ENCODE peak calls at places on chromosomes 7 and 10, in four cellular contexts. One of them, this sample, is unnamed.
A peak's percentile ranks its signal among the peaks of the same experiment; 100 is the strongest.

GRCh38 chr7:11182736-11183135 is 209.1 kb downstream of the PHF14 start:
- DNase-seq in GM23338: no peak
- DNase-seq in transverse colon: no peak
- DNase-seq in GM12892: no peak
- DNase-seq in this sample: no peak

GRCh38 chr10:78470267-78471103 is 436.8 kb downstream of the RPS24 start:
- DNase-seq in GM23338: no peak
- DNase-seq in transverse colon: no peak
- DNase-seq in GM12892: no peak
- DNase-seq in this sample: no peak

GRCh38 chr10:123149568-123150228 is 1.8 kb downstream of the HMX2 start:
- DNase-seq in GM23338: peak; percentile 56
- DNase-seq in transverse colon: no peak
- DNase-seq in GM12892: no peak
- DNase-seq in this sample: peak; percentile 90

GRCh38 chr10:73042130-73042529 is 54.5 kb downstream of the P4HA1 start:
- DNase-seq in GM23338: no peak
- DNase-seq in transverse colon: no peak
- DNase-seq in GM12892: no peak
- DNase-seq in this sample: no peak

GRCh38 chr7:108299251-108300014 is 156.8 kb downstream of the NRCAM start:
- DNase-seq in GM23338: no peak
- DNase-seq in transverse colon: no peak
- DNase-seq in GM12892: no peak
- DNase-seq in this sample: no peak

GRCh38 chr7:48035967-48036478 is 680 bp downstream of the C7orf57 start:
- DNase-seq in GM23338: peak; percentile 50
- DNase-seq in transverse colon: peak; percentile 23
- DNase-seq in GM12892: no peak
- DNase-seq in this sample: peak; percentile 24

GRCh38 chr7:126856691-126857291 is 395.9 kb downstream of the GRM8 start:
- DNase-seq in GM23338: peak; percentile 81
- DNase-seq in transverse colon: no peak
- DNase-seq in GM12892: no peak
- DNase-seq in this sample: no peak

GRCh38 chr10:21813944-21814343 is 189.6 kb downstream of the DNAJC1 start:
- DNase-seq in GM23338: no peak
- DNase-seq in transverse colon: no peak
- DNase-seq in GM12892: no peak
- DNase-seq in this sample: no peak

GRCh38 chr10:6275022-6275997 is 72.6 kb downstream of the PFKFB3 start:
- DNase-seq in GM23338: peak; percentile 56
- DNase-seq in transverse colon: peak; percentile 80
- DNase-seq in GM12892: peak; percentile 17
- DNase-seq in this sample: peak; percentile 87
- TF ChIP-seq POLR2AphosphoS5 in GM23338: no peak
- TF ChIP-seq POLR2AphosphoS5 in transverse colon: peak; percentile 46
- TF ChIP-seq POLR2AphosphoS5 in GM12892: peak; percentile 62
- TF ChIP-seq POLR2AphosphoS5 in this sample: peak; percentile 98

GRCh38 chr7:95908499-95908898 is 136.1 kb downstream of the DYNC1I1 start:
- DNase-seq in GM23338: no peak
- DNase-seq in transverse colon: no peak
- DNase-seq in GM12892: no peak
- DNase-seq in this sample: no peak
- TF ChIP-seq POLR2AphosphoS5 in GM23338: no peak
- TF ChIP-seq POLR2AphosphoS5 in transverse colon: no peak
- TF ChIP-seq POLR2AphosphoS5 in GM12892: no peak
- TF ChIP-seq POLR2AphosphoS5 in this sample: no peak

GRCh38 chr10:34058922-34059614 is 724.6 kb upstream of the NRP1 start:
- DNase-seq in GM23338: no peak
- DNase-seq in transverse colon: no peak
- DNase-seq in GM12892: no peak
- DNase-seq in this sample: no peak
- TF ChIP-seq POLR2AphosphoS5 in GM23338: no peak
- TF ChIP-seq POLR2AphosphoS5 in transverse colon: no peak
- TF ChIP-seq POLR2AphosphoS5 in GM12892: no peak
- TF ChIP-seq POLR2AphosphoS5 in this sample: no peak

GRCh38 chr7:12730523-12730922 is 43.1 kb downstream of the ARL4A start:
- DNase-seq in GM23338: no peak
- DNase-seq in transverse colon: no peak
- DNase-seq in GM12892: no peak
- DNase-seq in this sample: no peak

GRCh38 chr7:12732428-12732827 is 45.0 kb downstream of the ARL4A start:
- DNase-seq in GM23338: no peak
- DNase-seq in transverse colon: no peak
- DNase-seq in GM12892: no peak
- DNase-seq in this sample: no peak

GRCh38 chr7:12729112-12729511 is 41.7 kb downstream of the ARL4A start:
- DNase-seq in GM23338: peak; percentile 81
- DNase-seq in transverse colon: peak; percentile 45
- DNase-seq in GM12892: no peak
- DNase-seq in this sample: peak; percentile 70

GRCh38 chr7:12731214-12731656 is 43.8 kb downstream of the ARL4A start:
- DNase-seq in GM23338: peak; percentile 67
- DNase-seq in transverse colon: no peak
- DNase-seq in GM12892: no peak
- DNase-seq in this sample: no peak

GRCh38 chr7:12731775-12732174 is 44.3 kb downstream of the ARL4A start:
- DNase-seq in GM23338: no peak
- DNase-seq in transverse colon: no peak
- DNase-seq in GM12892: no peak
- DNase-seq in this sample: no peak
- TF ChIP-seq POLR2AphosphoS5 in GM23338: no peak
- TF ChIP-seq POLR2AphosphoS5 in transverse colon: no peak
- TF ChIP-seq POLR2AphosphoS5 in GM12892: no peak
- TF ChIP-seq POLR2AphosphoS5 in this sample: no peak

DNA sequence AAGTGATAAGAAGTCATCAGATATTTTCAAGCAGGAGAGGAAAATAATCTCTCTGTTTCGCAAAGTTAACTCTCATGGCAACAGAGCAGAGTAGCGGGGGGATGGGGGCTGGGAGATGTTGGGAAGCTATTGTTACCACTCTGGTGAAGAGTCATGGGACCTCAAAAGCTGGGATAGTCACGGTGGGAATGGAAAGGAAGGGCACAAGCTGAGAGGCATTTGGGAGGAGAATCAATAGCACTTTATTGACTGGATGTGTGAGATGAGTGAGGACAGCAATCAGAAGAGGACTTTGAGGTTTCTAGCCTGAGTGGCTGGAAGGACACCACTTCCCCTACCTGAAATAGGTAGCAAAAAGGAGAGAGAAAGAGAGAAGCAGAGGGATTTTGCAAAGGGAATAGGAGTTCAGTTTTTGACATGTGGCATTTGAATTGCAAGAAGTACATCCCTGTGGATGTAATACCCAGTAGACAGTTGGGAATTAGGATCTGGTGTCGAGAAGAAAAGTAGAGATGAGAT is 27.2 kb downstream of the SCD start:
- DNase-seq in GM23338: peak; percentile 64
- DNase-seq in transverse colon: no peak
- DNase-seq in GM12892: no peak
- DNase-seq in this sample: no peak
- TF ChIP-seq POLR2AphosphoS5 in GM23338: peak; percentile 3
- TF ChIP-seq POLR2AphosphoS5 in transverse colon: no peak
- TF ChIP-seq POLR2AphosphoS5 in GM12892: no peak
- TF ChIP-seq POLR2AphosphoS5 in this sample: no peak

DNA sequence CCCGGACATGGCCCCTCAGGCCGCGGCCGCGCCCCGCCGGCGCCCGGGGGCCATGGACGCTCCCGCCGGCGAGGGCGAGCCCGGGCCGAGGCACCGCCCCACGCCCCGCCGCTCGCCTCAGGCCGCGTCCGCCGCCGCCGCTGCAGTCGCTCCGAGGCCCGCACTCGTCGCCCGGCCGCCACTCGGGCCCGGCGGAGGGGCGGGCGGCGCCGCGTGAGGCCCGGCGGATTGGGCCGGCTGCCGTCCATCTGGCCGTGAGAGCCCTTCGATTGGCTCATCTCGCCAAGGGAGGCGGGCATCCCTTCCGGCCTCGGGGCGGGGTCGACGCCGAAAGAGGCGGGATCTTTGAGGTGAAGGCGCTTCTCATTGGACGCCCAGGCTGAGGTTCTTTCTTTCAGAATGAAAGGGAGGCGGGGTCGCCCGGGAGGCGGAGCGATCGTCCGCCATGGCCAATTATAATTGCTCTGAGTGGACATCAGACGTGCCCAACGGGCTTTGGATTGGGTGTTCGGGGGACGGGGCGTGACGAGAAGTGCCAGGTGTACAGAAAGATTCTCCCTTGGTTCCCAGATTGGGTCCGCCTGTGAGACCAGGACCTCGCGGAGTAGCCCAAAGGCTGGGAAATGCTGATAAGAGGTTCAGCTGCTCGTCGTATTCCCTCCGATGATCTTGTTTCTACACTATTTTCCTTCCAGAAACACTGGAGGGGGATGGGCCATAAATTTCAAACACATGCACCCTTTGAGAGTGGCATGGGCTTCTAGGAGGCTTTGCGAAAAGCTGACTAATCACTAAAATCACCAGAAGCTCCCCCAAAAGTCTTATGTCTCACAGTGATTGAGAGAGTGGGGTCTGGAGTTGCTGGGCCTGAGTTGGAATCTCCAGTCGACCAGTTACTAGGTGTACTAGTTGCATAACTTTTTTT is at the start of gene GNA12:
- DNase-seq in GM23338: peak; percentile 99
- DNase-seq in transverse colon: peak; percentile 99
- DNase-seq in GM12892: peak; percentile 98
- DNase-seq in this sample: peak; percentile 99
- TF ChIP-seq POLR2AphosphoS5 in GM23338: peak; percentile 88
- TF ChIP-seq POLR2AphosphoS5 in transverse colon: no peak
- TF ChIP-seq POLR2AphosphoS5 in GM12892: no peak
- TF ChIP-seq POLR2AphosphoS5 in this sample: no peak

GRCh38 chr7:1192171-1192676 is 32.2 kb upstream of the ZFAND2A start:
- DNase-seq in GM23338: no peak
- DNase-seq in transverse colon: no peak
- DNase-seq in GM12892: no peak
- DNase-seq in this sample: no peak
- TF ChIP-seq POLR2AphosphoS5 in GM23338: no peak
- TF ChIP-seq POLR2AphosphoS5 in transverse colon: no peak
- TF ChIP-seq POLR2AphosphoS5 in GM12892: no peak
- TF ChIP-seq POLR2AphosphoS5 in this sample: no peak